ENCODE peak calls at places on chromosomes 13 and 19, in ten cellular contexts. F, S, J, H, Y, N, Z, E, V and I are unnamed samples.
A peak's percentile ranks its signal among the peaks of the same experiment; 100 is the strongest.

GRCh38 chr19:7559102-7559501 is 23.6 kb downstream of the PNPLA6 start:
- DNase-seq in Z (no peak), N (no peak), F (no peak), Y (no peak), H (no peak), J (no peak), S (no peak), V (no peak), E (no peak), I (no peak)

GRCh38 chr13:110479648-110480047 is 81.9 kb downstream of the RAB20 start:
- DNase-seq in S (no peak), V (no peak), F (no peak), E (no peak), Z (no peak), Y (no peak), J (no peak), N (no peak), H (no peak), I (no peak)

GRCh38 chr13:75327132-75327505 is 154.8 kb downstream of the TBC1D4 start:
- DNase-seq in N (no peak), Y (no peak), J (no peak), S (no peak), V (no peak), H (no peak), Z (no peak), E (no peak), F (no peak), I (no peak)

GRCh38 chr19:1970806-1971502 is 30.0 kb downstream of the CSNK1G2 start:
- DNase-seq in E (no peak), Y (no peak), N (no peak), H (no peak), Z (no peak), F (no peak), S (no peak), J (no peak), V (no peak), I (no peak)

GRCh38 chr19:31668916-31669315 is 319.7 kb upstream of the TSHZ3 start:
- DNase-seq in Z (no peak), S (no peak), V (no peak), N (no peak), H (no peak), Y (no peak), F (no peak), E (no peak), J (no peak), I (no peak)

GRCh38 chr13:39038569-39038898 is 278 bp downstream of the NHLRC3 start:
- DNase-seq in J (peak; percentile 19), H (no peak), V (no peak), F (no peak), Y (no peak), E (no peak), N (no peak), Z (no peak), S (no peak), I (no peak)

GRCh38 chr19:18932216-18932841 is 8.7 kb downstream of the HOMER3 start:
- DNase-seq in N (no peak), F (peak; percentile 71), S (peak; percentile 64), Z (peak; percentile 27), V (peak; percentile 87), J (peak; percentile 82), E (peak; percentile 81), Y (no peak), H (peak; percentile 53), I (peak; percentile 68)

GRCh38 chr13:51636349-51636890 is 52.2 kb downstream of the WDFY2 start:
- DNase-seq in V (no peak), F (no peak), N (no peak), Y (no peak), E (no peak), H (no peak), Z (no peak), J (no peak), S (peak; percentile 42), I (no peak)

GRCh38 chr13:76968041-76968440 is 19.7 kb downstream of the ACOD1 start:
- DNase-seq in S (no peak), J (no peak), Z (no peak), N (no peak), H (no peak), F (no peak), E (no peak), Y (no peak), V (no peak), I (peak; percentile 82)

GRCh38 chr19:47765522-47766358 is 12.8 kb upstream of the SELENOW start:
- DNase-seq in F (peak; percentile 72), Z (peak; percentile 32), N (peak; percentile 59), Y (peak; percentile 74), J (peak; percentile 22), S (peak; percentile 70), E (no peak), H (peak; percentile 66), V (peak; percentile 81), I (peak; percentile 87)

GRCh38 chr13:76711515-76712182 is 174.6 kb downstream of the KCTD12 start:
- DNase-seq in Y (peak; percentile 29), H (no peak), N (no peak), V (peak; percentile 74), J (no peak), Z (no peak), E (no peak), F (no peak), S (peak; percentile 96), I (no peak)

GRCh38 chr13:109840201-109840892 is 54.0 kb upstream of the IRS2 start:
- DNase-seq in E (no peak), N (no peak), Z (no peak), J (peak; percentile 6), S (peak; percentile 32), V (no peak), H (no peak), F (no peak), Y (peak; percentile 75), I (peak; percentile 70)

GRCh38 chr13:44163108-44163507 is 210.5 kb upstream of the SERP2 start:
- DNase-seq in J (no peak), H (no peak), N (no peak), E (no peak), S (no peak), F (no peak), Z (no peak), V (no peak), Y (no peak), I (no peak)

GRCh38 chr13:110445722-110446569 is 115.6 kb downstream of the RAB20 start:
- DNase-seq in H (no peak), V (no peak), F (no peak), N (no peak), Y (no peak), S (peak; percentile 54), Z (no peak), J (no peak), E (no peak), I (no peak)

GRCh38 chr19:29527500-29528328 is 1.9 kb downstream of the VSTM2B start:
- DNase-seq in H (no peak), Y (no peak), J (no peak), E (no peak), Z (no peak), N (no peak), F (no peak), V (no peak), S (no peak), I (no peak)

GRCh38 chr19:19578241-19578640 is 40.2 kb downstream of the CILP2 start:
- DNase-seq in Y (no peak), H (no peak), Z (peak; percentile 92), V (no peak), S (no peak), N (no peak), J (no peak), F (no peak), E (no peak), I (peak; percentile 45)

GRCh38 chr13:72651196-72651595 is 76.2 kb downstream of the MZT1 start:
- DNase-seq in Y (peak; percentile 11), E (no peak), V (no peak), J (no peak), Z (no peak), H (no peak), S (peak; percentile 31), N (no peak), F (no peak), I (peak; percentile 23)

GRCh38 chr19:17949956-17950309 is 17.0 kb upstream of the KCNN1 start:
- DNase-seq in J (no peak), Z (no peak), F (no peak), V (no peak), N (no peak), S (no peak), H (no peak), E (no peak), Y (no peak), I (no peak)

GRCh38 chr13:74361274-74361673 is 227.1 kb upstream of the KLF12 start:
- DNase-seq in Y (no peak), E (no peak), V (no peak), Z (no peak), N (no peak), H (no peak), S (no peak), F (no peak), J (no peak), I (no peak)

GRCh38 chr19:35249146-35249847 is 495 bp downstream of the LSR start:
- DNase-seq in Z (no peak), V (peak; percentile 43), Y (no peak), J (no peak), E (peak; percentile 41), F (no peak), H (no peak), N (no peak), S (no peak), I (peak; percentile 48)

GRCh38 chr13:26895081-26895807 is 134.7 kb upstream of the GPR12 start:
- DNase-seq in J (no peak), Y (no peak), V (no peak), Z (no peak), N (no peak), H (no peak), S (peak; percentile 3), E (no peak), F (no peak), I (no peak)

GRCh38 chr13:114065926-114066774 is 66.3 kb downstream of the RASA3 start:
- DNase-seq in Z (no peak), N (no peak), V (peak; percentile 82), H (no peak), E (no peak), S (no peak), F (no peak), J (no peak), Y (no peak), I (no peak)

GRCh38 chr13:32731576-32731975 is 145.3 kb downstream of the PDS5B start:
- DNase-seq in E (no peak), N (peak; percentile 30), Y (no peak), S (peak; percentile 64), H (no peak), V (no peak), Z (no peak), J (no peak), F (no peak), I (no peak)